ENCODE peak calls at places on chromosomes 13 and 19, in six cellular contexts. M, J, U, V, R and A are unnamed samples.

GRCh38 chr19:39389621-39390414 is 1.1 kb downstream of the PAF1 start:
- DNase-seq in V (no peak), M (no peak), J (no peak), U (no peak), R (no peak), A (no peak)

GRCh38 chr13:25775986-25776385 is 275.8 kb downstream of the SHISA2 start:
- DNase-seq in V (no peak), J (no peak), M (no peak), R (no peak), U (no peak), A (no peak)

GRCh38 chr13:36559388-36559787 is 114.4 kb upstream of the SERTM1 start:
- DNase-seq in R (no peak), J (no peak), V (no peak), U (no peak), M (no peak), A (no peak)

GRCh38 chr13:74144269-74144668 is 10.1 kb upstream of the KLF12 start:
- DNase-seq in R (no peak), M (no peak), V (no peak), J (no peak), U (no peak), A (no peak)

GRCh38 chr13:80341098-80341701 is at the start of gene SPRY2:
- DNase-seq in M (no peak), J (peak), U (peak), V (peak), R (peak), A (no peak)

GRCh38 chr19:47257411-47258169 is 1.3 kb downstream of the CCDC9 start:
- DNase-seq in R (no peak), J (no peak), U (no peak), M (no peak), V (no peak), A (no peak)

GRCh38 chr19:50280983-50281382 is 48.2 kb downstream of the KCNC3 start:
- DNase-seq in V (no peak), J (no peak), U (no peak), R (no peak), M (no peak), A (no peak)

GRCh38 chr13:20489185-20489820 is 36.4 kb downstream of the CRYL1 start:
- DNase-seq in U (no peak), R (peak), M (peak), J (peak), V (no peak), A (no peak)

GRCh38 chr19:44071824-44072542 is at the start of gene ZNF284:
- DNase-seq in U (peak), V (peak), M (peak), J (peak), R (peak), A (peak)

GRCh38 chr13:75639426-75639825 is 3.3 kb downstream of the LMO7 start:
- DNase-seq in U (no peak), V (no peak), J (no peak), M (no peak), R (no peak), A (no peak)

GRCh38 chr19:19636573-19636972 is 6.9 kb downstream of the GMIP start:
- DNase-seq in J (no peak), R (no peak), U (no peak), V (no peak), M (no peak), A (no peak)

GRCh38 chr19:46412983-46413261 is 442 bp downstream of the CCDC8 start:
- DNase-seq in U (no peak), J (no peak), R (no peak), M (no peak), V (no peak), A (no peak)

GRCh38 chr13:26186995-26187394 is 35.1 kb downstream of the RNF6 start:
- DNase-seq in J (no peak), M (no peak), V (no peak), U (no peak), R (no peak), A (no peak)

GRCh38 chr19:53865918-53866696 is 1.6 kb upstream of the MYADM start:
- DNase-seq in R (peak), U (peak), V (peak), M (peak), J (peak), A (no peak)

GRCh38 chr19:7986321-7987083 is 18.9 kb downstream of the ELAVL1 start:
- DNase-seq in U (peak), V (no peak), M (no peak), R (peak), J (no peak), A (no peak)

GRCh38 chr13:29853131-29853530 is 2.7 kb upstream of the UBL3 start:
- DNase-seq in U (no peak), M (no peak), R (no peak), V (no peak), J (no peak), A (no peak)

GRCh38 chr13:102538938-102539337 is 57.8 kb upstream of the TPP2 start:
- DNase-seq in R (no peak), M (no peak), J (no peak), V (no peak), U (no peak), A (no peak)

GRCh38 chr19:35223856-35224505 is 4.6 kb downstream of the FAM187B start:
- DNase-seq in R (no peak), M (no peak), U (no peak), J (no peak), V (no peak), A (no peak)

GRCh38 chr19:56144816-56145215 is 3.7 kb downstream of the ZNF444 start:
- DNase-seq in V (no peak), U (no peak), M (no peak), J (no peak), R (no peak), A (no peak)

GRCh38 chr19:15449620-15450527 is at the start of gene WIZ:
- DNase-seq in R (peak), J (peak), U (peak), V (peak), M (peak), A (no peak)

GRCh38 chr13:27171244-27171829 is at the start of gene USP12:
- DNase-seq in M (no peak), U (no peak), R (no peak), J (peak), V (no peak), A (no peak)

GRCh38 chr19:19750131-19750841 is 17.4 kb upstream of the ZNF14 start:
- DNase-seq in V (no peak), J (no peak), U (no peak), R (no peak), M (no peak), A (no peak)

GRCh38 chr13:72839831-72840426 is 58.0 kb downstream of the PIBF1 start:
- DNase-seq in V (peak), U (peak), M (peak), J (no peak), R (peak), A (peak)

GRCh38 chr19:39405930-39406655 is 554 bp upstream of the ZFP36 start:
- DNase-seq in V (peak), R (no peak), U (no peak), J (no peak), M (peak), A (no peak)

GRCh38 chr13:111371211-111371610 is 50.8 kb downstream of the TEX29 start:
- DNase-seq in U (no peak), J (no peak), V (no peak), M (no peak), R (no peak), A (no peak)

GRCh38 chr19:27671876-27672275 is 1541.1 kb downstream of the UQCRFS1 start:
- DNase-seq in J (no peak), R (no peak), M (no peak), V (no peak), U (no peak), A (no peak)

GRCh38 chr13:27289016-27289665 is 18.5 kb downstream of the RASL11A start:
- DNase-seq in R (no peak), V (no peak), M (no peak), J (no peak), U (no peak), A (no peak)

GRCh38 chr13:50125556-50126377 is 110.5 kb downstream of the KCNRG start:
- DNase-seq in V (peak), R (peak), J (peak), M (peak), U (peak), A (no peak)

GRCh38 chr13:38530492-38530891 is 156.4 kb upstream of the FREM2 start:
- DNase-seq in M (no peak), J (no peak), V (no peak), R (peak), U (no peak), A (no peak)

GRCh38 chr13:71722206-71722605 is 144.8 kb downstream of the DACH1 start:
- DNase-seq in J (no peak), U (no peak), M (no peak), R (no peak), V (no peak), A (no peak)

GRCh38 chr19:35328851-35329285 is at the start of gene CD22:
- DNase-seq in U (no peak), V (no peak), M (no peak), R (no peak), J (no peak), A (no peak)

GRCh38 chr19:7618366-7618765 is 11.0 kb downstream of the XAB2 start:
- DNase-seq in V (no peak), U (peak), J (no peak), R (peak), M (no peak), A (no peak)

GRCh38 chr13:113874579-113875428 is 10.9 kb upstream of the GAS6 start:
- DNase-seq in J (no peak), U (no peak), R (no peak), M (no peak), V (no peak), A (no peak)

GRCh38 chr13:78121459-78122348 is 203.1 kb upstream of the EDNRB start:
- DNase-seq in M (no peak), U (peak), R (peak), J (peak), V (peak), A (peak)

GRCh38 chr19:677201-677600 is 1.0 kb downstream of the FSTL3 start:
- DNase-seq in M (no peak), U (peak), R (peak), J (peak), V (no peak), A (no peak)

GRCh38 chr19:679418-680286 is 3.5 kb downstream of the FSTL3 start:
- DNase-seq in M (no peak), J (peak), V (peak), U (peak), R (peak), A (no peak)

GRCh38 chr19:680287-681028 is 4.3 kb downstream of the FSTL3 start:
- DNase-seq in J (peak), M (peak), U (peak), V (peak), R (peak), A (peak)

GRCh38 chr19:677601-678380 is 1.6 kb downstream of the FSTL3 start:
- DNase-seq in V (no peak), J (no peak), M (no peak), R (peak), U (peak), A (no peak)

GRCh38 chr19:678791-679388 is 2.7 kb downstream of the FSTL3 start:
- DNase-seq in R (no peak), J (no peak), V (no peak), U (no peak), M (no peak), A (no peak)
- H3K27ac ChIP-seq in R (no peak), J (peak), V (no peak), U (peak), M (no peak), A (no peak)

GRCh38 chr19:5609881-5610280 is 12.7 kb downstream of the SAFB2 start:
- DNase-seq in J (no peak), M (no peak), V (no peak), R (no peak), U (no peak), A (no peak)
- H3K27ac ChIP-seq in J (no peak), M (no peak), V (no peak), R (no peak), U (no peak), A (no peak)

GRCh38 chr19:37953576-37954303 is 46.7 kb downstream of the SIPA1L3 start:
- DNase-seq in V (no peak), J (no peak), M (no peak), U (no peak), R (peak), A (no peak)

GRCh38 chr19:37951816-37952210 is 44.8 kb downstream of the SIPA1L3 start:
- DNase-seq in U (no peak), R (no peak), V (no peak), M (no peak), J (no peak), A (no peak)

GRCh38 chr19:37954421-37954874 is 47.4 kb downstream of the SIPA1L3 start:
- DNase-seq in J (no peak), V (no peak), M (no peak), R (no peak), U (no peak), A (no peak)

GRCh38 chr19:37950471-37951175 is 43.6 kb downstream of the SIPA1L3 start:
- DNase-seq in M (no peak), J (no peak), R (no peak), V (no peak), U (no peak), A (no peak)

DNA sequence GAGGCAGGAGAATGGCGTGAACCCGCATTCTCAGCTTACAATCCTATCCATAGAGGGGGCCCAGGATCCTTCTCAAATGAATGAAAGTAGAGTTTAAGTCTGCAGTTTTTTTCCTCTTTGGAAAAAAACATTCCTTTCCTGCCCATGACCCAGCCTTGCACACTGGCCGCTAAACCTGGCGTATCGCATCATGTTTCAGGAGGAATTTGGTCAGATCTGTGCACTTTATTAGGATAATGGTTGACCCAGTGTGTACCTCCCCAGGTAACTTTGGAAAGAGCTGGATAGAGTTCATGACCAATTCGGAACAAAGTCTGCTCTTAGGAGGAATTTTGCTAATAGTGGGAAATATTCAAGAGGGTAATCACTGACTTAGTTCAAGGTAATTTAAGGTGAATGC is 46.1 kb downstream of the SIPA1L3 start:
- DNase-seq in R (no peak), M (no peak), V (no peak), J (no peak), U (no peak), A (no peak)
- H3K27ac ChIP-seq in R (peak), M (no peak), V (no peak), J (no peak), U (peak), A (no peak)

DNA sequence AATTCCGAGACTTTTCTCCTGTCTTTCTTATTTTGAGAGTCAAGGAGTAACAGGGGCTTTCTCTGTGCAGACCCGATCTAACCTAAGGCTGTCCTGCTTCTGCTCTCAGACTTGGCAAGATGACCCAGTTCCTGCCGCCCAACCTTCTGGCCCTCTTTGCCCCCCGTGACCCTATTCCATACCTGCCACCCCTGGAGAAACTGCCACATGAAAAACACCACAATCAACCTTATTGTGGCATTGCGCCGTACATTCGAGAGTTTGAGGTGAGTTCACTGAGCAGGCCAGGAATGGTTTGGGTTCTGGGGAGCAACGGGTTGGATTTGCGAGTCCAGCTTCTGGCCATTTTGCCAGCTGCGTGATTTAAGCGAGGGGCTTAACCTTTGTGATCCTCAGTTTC is 1.0 kb downstream of the SNRNP70 start:
- DNase-seq in J (no peak), R (no peak), U (no peak), M (no peak), V (no peak), A (no peak)
- H3K27ac ChIP-seq in J (peak), R (no peak), U (peak), M (peak), V (peak), A (no peak)